ENCODE peak calls at places on chromosome 4, in ten cellular contexts. B, Y, R, K, P, L, J, F, A and M are unnamed samples.

GRCh38 chr4:184310171-184310567 is 92.5 kb upstream of the ENPP6 start:
- DNase-seq in B (no peak), Y (no peak), P (peak; percentile 30), R (no peak), F (no peak), A (no peak), J (no peak), K (peak; percentile 37), L (no peak), M (no peak)

GRCh38 chr4:120683902-120684540 is 238.5 kb downstream of the PRDM5 start:
- DNase-seq in B (no peak), Y (no peak), A (no peak), K (no peak), J (no peak), L (no peak), F (no peak), R (no peak), P (no peak), M (no peak)

GRCh38 chr4:94536049-94536448 is 84.3 kb downstream of the PDLIM5 start:
- DNase-seq in L (no peak), F (no peak), R (no peak), J (no peak), K (no peak), Y (no peak), P (no peak), A (no peak), B (no peak), M (no peak)

GRCh38 chr4:336099-336892 is 1.3 kb upstream of the ZNF141 start:
- DNase-seq in B (no peak), K (no peak), P (peak; percentile 49), Y (no peak), R (no peak), J (no peak), L (no peak), F (no peak), A (no peak), M (no peak)

GRCh38 chr4:118865091-118865708 is 23.5 kb upstream of the SYNPO2 start:
- DNase-seq in K (peak; percentile 41), L (peak; percentile 78), A (peak; percentile 64), P (peak; percentile 41), R (no peak), Y (no peak), F (no peak), J (no peak), B (peak; percentile 68), M (peak; percentile 30)

GRCh38 chr4:123233409-123233808 is 163.2 kb upstream of the SPRY1 start:
- DNase-seq in A (peak; percentile 3), B (no peak), J (no peak), Y (no peak), P (no peak), R (no peak), F (no peak), K (no peak), L (no peak), M (no peak)

GRCh38 chr4:7394184-7394575 is 40.5 kb downstream of the PSAPL1 start:
- DNase-seq in K (no peak), P (no peak), Y (no peak), J (peak; percentile 50), F (no peak), R (no peak), L (no peak), A (no peak), B (no peak), M (no peak)

GRCh38 chr4:83639849-83640493 is 104.1 kb downstream of the GPAT3 start:
- DNase-seq in Y (peak; percentile 25), A (peak; percentile 80), F (no peak), J (no peak), P (peak; percentile 82), L (peak; percentile 64), R (peak; percentile 56), K (peak; percentile 65), B (peak; percentile 69), M (no peak)

GRCh38 chr4:14841801-14842748 is 160.2 kb upstream of the CPEB2 start:
- DNase-seq in L (peak; percentile 31), F (no peak), R (no peak), K (peak; percentile 87), B (no peak), J (no peak), A (no peak), Y (no peak), P (no peak), M (no peak)

GRCh38 chr4:88841635-88842034 is 144.0 kb upstream of the NAP1L5 start:
- DNase-seq in R (no peak), J (no peak), F (no peak), L (no peak), P (no peak), K (no peak), B (no peak), A (peak; percentile 65), Y (no peak), M (no peak)

GRCh38 chr4:140567722-140568121 is 1.0 kb downstream of the UCP1 start:
- DNase-seq in A (no peak), R (no peak), P (peak; percentile 17), F (no peak), J (no peak), L (no peak), K (no peak), Y (no peak), B (no peak), M (no peak)
- H3K4me3 ChIP-seq in A (no peak overlapping the region), R (no peak overlapping the region), P (no peak overlapping the region), F (peak overlapping the region; percentile 19), J (peak overlapping the region; percentile 52), L (no peak overlapping the region), K (no peak overlapping the region), Y (peak overlapping the region; percentile 32), B (no peak overlapping the region), M (no peak overlapping the region)

GRCh38 chr4:154294951-154295350 is 196.6 kb downstream of the DCHS2 start:
- DNase-seq in B (no peak), A (no peak), K (no peak), R (no peak), P (no peak), Y (no peak), F (no peak), J (no peak), L (no peak), M (no peak)

GRCh38 chr4:154293427-154293826 is 198.2 kb downstream of the DCHS2 start:
- DNase-seq in A (no peak), R (no peak), J (no peak), K (no peak), P (no peak), F (no peak), Y (no peak), B (no peak), L (no peak), M (no peak)

GRCh38 chr4:154292589-154292988 is 199.0 kb downstream of the DCHS2 start:
- DNase-seq in B (no peak), R (no peak), Y (no peak), A (no peak), K (no peak), L (no peak), J (no peak), P (no peak), F (no peak), M (no peak)
- TF ChIP-seq CTCF in B (no peak), R (no peak), Y (no peak), A (no peak), K (no peak), L (peak; percentile 2), J (no peak), P (no peak), F (no peak), M (no peak)

DNA sequence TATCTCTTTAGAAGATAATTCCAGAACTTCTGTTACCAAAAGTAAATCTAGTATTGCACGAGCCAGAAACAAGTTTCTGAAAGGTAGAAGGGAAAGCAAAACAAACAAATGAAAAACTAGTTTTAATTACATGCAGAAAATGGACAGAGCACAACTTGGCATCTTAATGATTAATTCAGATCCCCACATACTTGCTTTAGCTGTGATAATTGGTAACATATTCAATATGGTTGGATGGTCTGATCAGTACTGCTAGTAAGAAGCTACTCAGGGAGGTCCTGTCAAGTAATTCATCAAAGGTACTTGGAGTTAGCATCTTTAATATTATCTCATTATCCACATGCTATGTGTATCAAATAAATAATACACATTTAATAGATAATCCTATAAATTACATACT is 204.3 kb downstream of the TRAM1L1 start:
- DNase-seq in R (no peak), A (no peak), J (no peak), F (no peak), K (no peak), L (no peak), Y (no peak), B (no peak), P (no peak), M (no peak)
- H3K27ac ChIP-seq in R (no peak overlapping the region), A (no peak overlapping the region), J (no peak overlapping the region), F (no peak overlapping the region), K (no peak overlapping the region), L (no peak overlapping the region), Y (no peak overlapping the region), B (no peak overlapping the region), P (no peak overlapping the region), M (no peak overlapping the region)

DNA sequence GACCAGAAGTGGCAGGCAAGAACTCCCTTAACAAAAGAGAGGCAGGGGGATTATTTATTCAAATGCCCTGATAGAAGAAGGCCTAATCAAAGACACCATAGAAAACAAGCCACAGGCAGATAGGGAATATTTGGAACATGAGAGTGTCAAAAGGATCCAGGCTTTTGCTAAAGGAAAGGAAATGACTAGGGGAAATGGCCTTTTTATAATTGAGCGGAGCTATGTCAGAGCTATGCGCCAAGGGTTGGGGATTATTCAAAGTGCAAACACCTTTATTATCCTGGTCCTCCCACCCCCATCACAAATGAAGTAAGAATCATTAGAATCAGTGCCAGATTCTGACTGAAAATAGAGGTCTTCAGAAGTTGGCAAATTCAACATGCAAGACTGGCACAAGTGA is 8.6 kb upstream of the HOPX start:
- DNase-seq in B (no peak), A (no peak), F (no peak), P (no peak), R (no peak), Y (no peak), J (no peak), L (no peak), K (no peak), M (no peak)
- H3K4me3 ChIP-seq in B (no peak overlapping the region), A (no peak overlapping the region), F (no peak overlapping the region), P (no peak overlapping the region), R (no peak overlapping the region), Y (no peak overlapping the region), J (no peak overlapping the region), L (no peak overlapping the region), K (no peak overlapping the region), M (no peak overlapping the region)

DNA sequence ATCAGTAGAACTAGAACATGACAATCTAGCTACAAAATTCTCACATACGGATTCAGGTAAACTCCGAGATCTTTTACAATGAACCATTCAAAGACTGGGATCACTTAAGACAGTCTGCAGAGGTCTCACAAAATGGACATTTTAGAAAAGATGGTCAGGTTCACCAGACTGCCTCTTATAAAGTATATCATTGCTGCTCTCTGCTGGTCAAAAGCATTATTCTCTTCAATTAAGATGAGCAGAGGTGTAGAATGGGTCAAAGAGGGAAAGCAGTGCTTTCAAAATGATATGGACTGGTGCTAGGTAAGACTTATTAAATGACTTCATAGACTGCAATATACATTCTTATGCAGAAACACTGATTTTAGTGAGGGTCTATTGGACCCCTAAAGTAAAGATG is 434.7 kb downstream of the PACRGL start:
- DNase-seq in A (no peak), J (no peak), L (peak; percentile 29), F (no peak), Y (no peak), B (peak; percentile 51), R (no peak), K (no peak), P (no peak), M (no peak)
- TF ChIP-seq CTCF in A (no peak), J (no peak), L (peak; percentile 56), F (peak; percentile 21), Y (no peak), B (peak; percentile 45), R (peak; percentile 23), K (no peak), P (no peak), M (no peak)

GRCh38 chr4:6154875-6155274 is 45.5 kb downstream of the JAKMIP1 start:
- DNase-seq in Y (no peak), K (no peak), L (no peak), F (no peak), B (no peak), P (no peak), A (no peak), R (no peak), J (no peak), M (no peak)
- H3K27ac ChIP-seq in Y (no peak overlapping the region), K (no peak overlapping the region), L (no peak overlapping the region), F (no peak overlapping the region), B (no peak overlapping the region), P (no peak overlapping the region), A (no peak overlapping the region), R (no peak overlapping the region), J (no peak overlapping the region), M (no peak overlapping the region)